ENCODE peak calls at places on chromosomes 6 and 20, in six cellular contexts. X, M, Z, F, Y and B are unnamed samples.

GRCh38 chr20:58457083-58457680 is 58.0 kb downstream of the APCDD1L start:
- DNase-seq in Z (no peak), M (no peak), X (no peak), Y (no peak), F (no peak), B (no peak)

GRCh38 chr6:163329991-163330390 is 84.5 kb upstream of the QKI start:
- DNase-seq in X (no peak), Y (no peak), F (peak; percentile 41), Z (no peak), M (no peak), B (no peak)

GRCh38 chr20:32189691-32190607 is 17.6 kb downstream of the PLAGL2 start:
- DNase-seq in X (peak; percentile 70), Y (no peak), Z (peak; percentile 56), M (no peak), F (peak; percentile 83), B (peak; percentile 68)

GRCh38 chr6:165770430-165771082 is 107.5 kb upstream of the PDE10A start:
- DNase-seq in Y (no peak), Z (no peak), M (no peak), F (no peak), X (no peak), B (no peak)

GRCh38 chr6:73516712-73517489 is 3.9 kb downstream of the EEF1A1 start:
- DNase-seq in Y (no peak), M (no peak), Z (no peak), X (no peak), F (no peak), B (no peak)

GRCh38 chr6:11830520-11830919 is 51.9 kb upstream of the ADTRP start:
- DNase-seq in X (no peak), Z (no peak), M (no peak), Y (no peak), F (no peak), B (no peak)

GRCh38 chr20:22106308-22106938 is 401.0 kb downstream of the PAX1 start:
- DNase-seq in M (no peak), X (peak; percentile 47), Z (no peak), Y (no peak), F (no peak), B (no peak)

GRCh38 chr6:154247119-154247814 is 109.3 kb downstream of the IPCEF1 start:
- DNase-seq in F (no peak), Y (no peak), X (peak; percentile 4), M (no peak), Z (no peak), B (no peak)

GRCh38 chr6:11207199-11207968 is 25.1 kb downstream of the NEDD9 start:
- DNase-seq in Z (peak; percentile 62), X (no peak), M (no peak), Y (no peak), F (peak; percentile 67), B (peak; percentile 85)